ENCODE peak calls at places on chromosomes 3 and 15, in seven cellular contexts. E, Q, A, F, C, R and N are unnamed samples.

GRCh38 chr3:156388469-156389150 is 166.3 kb downstream of the SSR3 start:
- DNase-seq in F (no peak), A (no peak), E (no peak), Q (no peak), R (no peak), C (no peak), N (no peak)

GRCh38 chr15:80467311-80467714 is 63.1 kb downstream of the ARNT2 start:
- DNase-seq in F (no peak), C (no peak), R (no peak), A (no peak), E (no peak), Q (no peak), N (no peak)

GRCh38 chr3:13288732-13289718 is 131.1 kb downstream of the NUP210 start:
- DNase-seq in C (no peak), E (no peak), R (no peak), A (no peak), F (no peak), Q (no peak), N (no peak)

GRCh38 chr3:119974666-119975065 is 119.6 kb downstream of the GSK3B start:
- DNase-seq in R (no peak), C (no peak), Q (no peak), E (no peak), F (no peak), A (no peak), N (no peak)

GRCh38 chr3:187013080-187013838 is 82.9 kb downstream of the ST6GAL1 start:
- DNase-seq in Q (no peak), R (no peak), E (no peak), F (peak), A (no peak), C (no peak), N (no peak)

GRCh38 chr15:85587707-85588441 is 206.9 kb downstream of the KLHL25 start:
- DNase-seq in C (no peak), E (no peak), A (no peak), Q (peak), F (no peak), R (no peak), N (no peak)

GRCh38 chr3:126026277-126026751 is 57.3 kb downstream of the ROPN1B start:
- DNase-seq in F (peak), A (no peak), E (no peak), R (no peak), Q (no peak), C (no peak), N (no peak)

GRCh38 chr3:149216195-149216869 is 5.3 kb downstream of the CP start:
- DNase-seq in E (peak), Q (no peak), F (no peak), R (no peak), A (peak), C (peak), N (no peak)

GRCh38 chr3:75906555-75907112 is 121.3 kb upstream of the ZNF717 start:
- DNase-seq in C (peak), F (peak), Q (no peak), R (no peak), E (no peak), A (no peak), N (peak)

GRCh38 chr3:24270204-24270671 is 224.4 kb downstream of the THRB start:
- DNase-seq in E (no peak), Q (no peak), F (no peak), C (peak), R (no peak), A (no peak), N (no peak)
- TF ChIP-seq JUND in E (no peak), Q (no peak), F (no peak), C (no peak), R (no peak), A (no peak), N (no peak)

DNA sequence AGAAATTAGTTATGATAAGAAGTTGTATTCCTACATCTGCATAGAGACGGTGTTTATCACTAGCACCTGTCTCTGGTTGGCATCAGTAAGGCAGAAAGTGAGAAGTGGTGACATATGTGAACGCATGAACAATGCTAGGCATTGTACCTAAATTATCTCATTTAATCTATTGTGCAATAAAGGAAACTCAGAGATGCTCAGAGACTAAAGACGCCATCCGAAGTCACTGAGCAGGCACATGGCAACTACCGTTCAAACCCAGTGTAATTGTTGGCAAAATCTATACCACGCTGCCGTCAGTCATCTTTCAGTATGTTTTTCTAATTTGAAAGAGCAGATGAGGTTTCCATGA is 98.8 kb downstream of the TMEM108 start:
- DNase-seq in A (no peak), F (no peak), C (no peak), Q (no peak), R (no peak), E (no peak), N (no peak)
- TF ChIP-seq JUND in A (no peak), F (no peak), C (no peak), Q (no peak), R (no peak), E (no peak), N (no peak)

GRCh38 chr3:39157359-39157758 is 4.0 kb upstream of the CSRNP1 start:
- DNase-seq in C (no peak), F (no peak), R (no peak), E (no peak), Q (no peak), A (no peak), N (no peak)

GRCh38 chr3:39150803-39151631 is 2.4 kb downstream of the CSRNP1 start:
- DNase-seq in A (peak), R (no peak), E (peak), F (no peak), C (peak), Q (no peak), N (peak)

GRCh38 chr3:39156421-39156820 is 3.0 kb upstream of the CSRNP1 start:
- DNase-seq in Q (no peak), A (no peak), C (no peak), E (no peak), F (no peak), R (no peak), N (no peak)

GRCh38 chr3:39153977-39154299 is 547 bp upstream of the CSRNP1 start:
- DNase-seq in F (no peak), Q (no peak), E (no peak), R (no peak), A (no peak), C (no peak), N (no peak)

GRCh38 chr3:39154323-39155021 is 1.1 kb upstream of the CSRNP1 start:
- DNase-seq in R (no peak), F (peak), Q (peak), A (peak), E (peak), C (no peak), N (no peak)
- TF ChIP-seq JUND in R (no peak), F (no peak), Q (no peak), A (no peak), E (no peak), C (no peak), N (no peak)

GRCh38 chr3:133437391-133438093 is 37.7 kb downstream of the BFSP2 start:
- DNase-seq in C (peak), F (no peak), Q (no peak), A (no peak), E (no peak), R (no peak), N (no peak)
- TF ChIP-seq JUND in C (no peak), F (no peak), Q (no peak), A (no peak), E (no peak), R (no peak), N (no peak)

GRCh38 chr3:157916672-157917071 is 189.5 kb downstream of the SHOX2 start:
- DNase-seq in F (no peak), Q (no peak), C (no peak), E (no peak), A (no peak), R (no peak), N (no peak)
- TF ChIP-seq JUND in F (no peak), Q (no peak), C (no peak), E (no peak), A (no peak), R (no peak), N (no peak)

GRCh38 chr3:125022186-125022585 is 33.6 kb downstream of the HEG1 start:
- DNase-seq in C (no peak), E (no peak), R (no peak), F (no peak), A (no peak), Q (no peak), N (no peak)
- TF ChIP-seq JUND in C (no peak), E (no peak), R (no peak), F (no peak), A (no peak), Q (no peak), N (no peak)

GRCh38 chr3:165459111-165459510 is 262.9 kb upstream of the SLITRK3 start:
- DNase-seq in C (no peak), Q (no peak), E (no peak), F (no peak), R (no peak), A (no peak), N (no peak)
- TF ChIP-seq JUND in C (no peak), Q (no peak), E (no peak), F (no peak), R (no peak), A (no peak), N (no peak)